ENCODE peak calls at places on chromosomes 2 and 18, in seven cellular contexts. A is K562, H is lower leg skin, K is body of pancreas, W is A549, U is NB4, E is H54. T is an unnamed sample.

GRCh38 chr2:85611217-85611704 is 605 bp downstream of the C2orf68 start:
- DNase-seq in K (no peak), U (no peak), A (no peak), W (no peak), E (no peak), H (no peak), T (no peak)

GRCh38 chr2:26587966-26588365 is 53.2 kb downstream of the CIB4 start:
- DNase-seq in U (no peak), K (no peak), E (no peak), H (no peak), A (no peak), W (no peak), T (peak)

GRCh38 chr2:126527836-126528490 is 128.0 kb upstream of the GYPC start:
- DNase-seq in H (peak), U (peak), A (peak), W (peak), E (peak), K (peak), T (peak)

GRCh38 chr2:31347788-31348187 is 66.8 kb downstream of the XDH start:
- DNase-seq in K (no peak), A (no peak), W (peak), U (no peak), H (no peak), E (no peak), T (no peak)

GRCh38 chr18:10851824-10852225 is 297.5 kb downstream of the PIEZO2 start:
- DNase-seq in E (peak), A (peak), U (peak), W (peak), K (no peak), H (no peak), T (no peak)

GRCh38 chr2:98501896-98502295 is 57.2 kb downstream of the INPP4A start:
- DNase-seq in A (no peak), H (no peak), K (no peak), U (no peak), W (no peak), E (no peak), T (peak)

GRCh38 chr2:102674836-102675235 is 55.5 kb downstream of the SLC9A2 start:
- DNase-seq in K (no peak), E (no peak), H (no peak), A (peak), W (no peak), U (no peak), T (no peak)

GRCh38 chr2:26764078-26764887 is at the start of gene SLC35F6:
- DNase-seq in W (peak), A (peak), K (peak), H (peak), E (peak), U (peak), T (peak)

GRCh38 chr2:207258191-207258991 is 92.6 kb upstream of the KLF7 start:
- DNase-seq in E (peak), K (peak), A (no peak), U (peak), W (peak), H (peak), T (peak)

DNA sequence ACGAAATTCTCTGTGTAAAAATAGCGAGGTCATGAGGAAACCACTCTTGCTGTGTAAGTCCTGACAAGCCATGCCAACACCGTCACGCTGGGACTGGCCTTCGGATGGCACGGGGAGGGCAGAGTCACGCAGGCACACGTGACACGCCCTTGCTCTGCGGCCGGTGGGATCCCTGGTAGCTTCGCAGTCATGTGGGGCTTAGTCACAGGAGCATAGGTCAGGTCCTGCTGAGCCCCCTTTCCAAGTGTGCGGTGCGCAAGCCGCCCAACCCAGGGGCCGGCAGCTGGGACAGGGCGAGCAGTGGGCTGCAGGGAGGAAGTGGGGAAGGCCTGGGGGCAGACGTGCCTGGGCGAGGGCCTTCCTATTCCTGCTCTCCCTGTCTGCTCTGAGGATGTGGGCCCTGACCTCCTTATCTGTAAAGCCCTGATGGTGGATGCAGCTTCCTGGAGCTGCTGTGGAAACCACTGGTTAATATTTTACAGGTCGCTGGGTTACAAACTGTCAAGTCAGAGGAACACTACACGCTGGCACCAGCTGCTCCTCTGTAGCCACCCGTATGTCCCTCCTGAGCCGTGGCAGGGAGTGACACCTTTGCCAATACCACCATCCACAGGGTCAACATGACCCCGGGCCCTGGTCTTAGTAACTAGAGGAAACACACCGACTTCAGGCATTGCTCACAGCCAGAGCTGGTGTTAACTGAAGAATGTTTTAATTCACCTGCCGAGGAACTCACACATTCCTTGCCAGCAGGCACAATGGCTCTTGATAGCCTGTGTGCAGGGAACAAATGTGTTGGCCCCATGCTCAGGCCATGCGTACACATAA is 17.8 kb downstream of the MBP start:
- DNase-seq in K (peak), U (peak), E (no peak), A (peak), H (peak), W (peak), T (peak)
- TF ChIP-seq POLR2A in K (no peak), U (no peak), E (no peak), A (no peak), H (no peak), W (no peak), T (no peak)

DNA sequence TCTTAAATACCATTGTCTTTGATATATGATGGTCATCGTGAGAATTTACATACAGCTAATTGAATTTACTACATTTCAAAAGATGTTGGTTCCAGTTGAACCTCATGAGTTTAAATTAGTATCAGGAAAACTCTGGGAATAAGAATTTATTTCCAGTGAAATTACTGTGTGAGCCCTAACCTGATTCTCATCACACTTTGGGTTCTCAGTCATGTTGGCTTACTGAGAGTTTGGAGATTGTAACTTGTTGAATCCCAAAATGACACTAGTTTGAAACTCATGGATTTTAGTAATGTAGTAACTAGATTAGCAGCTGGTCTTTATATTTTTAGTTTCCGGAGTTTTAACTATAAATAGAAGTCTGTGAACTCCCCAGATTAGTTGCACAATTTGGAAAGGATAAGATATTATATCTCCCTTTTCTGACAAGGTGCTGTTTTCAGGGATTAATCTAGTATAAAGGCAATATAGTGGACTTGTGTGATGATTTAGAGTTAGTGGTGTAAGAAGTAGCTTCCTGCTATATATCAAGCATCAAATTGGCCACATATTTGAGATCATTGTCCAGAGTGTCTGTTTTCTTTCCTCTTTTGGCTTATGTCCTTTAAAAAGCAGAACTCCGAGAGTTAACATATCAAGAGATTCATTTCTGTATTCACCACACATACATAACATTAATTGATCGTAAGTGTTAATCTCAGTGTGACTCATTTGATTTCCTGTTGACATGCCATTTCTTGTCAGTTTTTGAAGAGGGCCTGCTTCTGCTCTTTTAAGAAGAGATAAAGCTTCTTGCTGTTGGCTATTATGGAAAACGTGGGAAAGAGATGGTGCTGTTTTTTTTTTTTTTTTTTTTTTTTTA is 15.7 kb downstream of the NDUFV2 start:
- DNase-seq in K (no peak), A (peak), E (no peak), H (no peak), W (no peak), U (no peak), T (no peak)
- TF ChIP-seq POLR2A in K (no peak), A (no peak), E (no peak), H (no peak), W (no peak), U (no peak), T (no peak)

GRCh38 chr2:239321596-239322413 is 79.0 kb downstream of the HDAC4 start:
- DNase-seq in H (no peak), U (peak), E (no peak), K (no peak), A (peak), W (no peak), T (no peak)
- TF ChIP-seq POLR2A in H (no peak), U (no peak), E (no peak), K (no peak), A (no peak), W (no peak), T (no peak)

GRCh38 chr18:55320399-55321255 is 267.4 kb downstream of the TCF4 start:
- DNase-seq in H (no peak), A (no peak), W (no peak), K (no peak), E (no peak), U (no peak), T (no peak)

GRCh38 chr18:55321268-55322175 is 266.5 kb downstream of the TCF4 start:
- DNase-seq in W (peak), U (peak), K (peak), H (peak), E (no peak), A (no peak), T (peak)

GRCh38 chr18:55323051-55323994 is 264.7 kb downstream of the TCF4 start:
- DNase-seq in K (no peak), H (no peak), E (no peak), U (no peak), A (no peak), W (no peak), T (no peak)

GRCh38 chr18:55324166-55324565 is 263.8 kb downstream of the TCF4 start:
- DNase-seq in E (no peak), U (no peak), W (no peak), H (no peak), A (no peak), K (no peak), T (no peak)

DNA sequence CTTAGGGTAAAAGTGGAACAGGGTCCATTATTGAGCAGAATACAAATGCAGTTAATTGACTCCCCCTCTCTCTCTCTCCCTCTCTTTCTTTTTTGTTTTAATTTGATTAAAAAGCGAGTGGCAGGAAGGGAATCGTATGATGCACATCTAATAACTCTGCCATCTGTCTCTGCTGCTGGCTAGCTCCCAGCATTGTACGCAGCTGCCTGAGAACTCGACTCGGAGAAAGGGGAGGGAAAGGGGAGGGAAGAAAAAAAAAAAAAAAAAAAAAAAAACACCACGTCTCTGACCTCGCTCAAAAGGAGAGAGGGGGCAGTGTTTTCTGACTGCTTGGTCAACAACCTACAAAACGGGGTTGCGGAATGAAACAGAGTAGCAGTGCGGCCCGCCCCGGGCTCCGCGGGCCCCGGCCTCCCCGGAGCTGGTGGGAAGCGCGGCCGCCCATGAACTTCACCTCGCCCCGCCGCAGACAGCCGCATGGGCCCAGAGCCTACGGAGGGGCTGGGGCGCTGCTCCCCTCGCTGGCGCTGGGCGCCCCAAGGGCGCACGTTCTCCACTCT is 265.7 kb downstream of the TCF4 start:
- DNase-seq in H (peak), A (no peak), K (peak), U (peak), W (peak), E (no peak), T (peak)
- TF ChIP-seq POLR2A in H (no peak), A (no peak), K (no peak), U (no peak), W (no peak), E (no peak), T (peak)

GRCh38 chr2:72825271-72826155 is at the start of gene EXOC6B:
- DNase-seq in W (peak), U (peak), E (peak), A (peak), K (peak), H (peak), T (peak)
- TF ChIP-seq POLR2A in W (peak), U (no peak), E (peak), A (no peak), K (peak), H (no peak), T (peak)

DNA sequence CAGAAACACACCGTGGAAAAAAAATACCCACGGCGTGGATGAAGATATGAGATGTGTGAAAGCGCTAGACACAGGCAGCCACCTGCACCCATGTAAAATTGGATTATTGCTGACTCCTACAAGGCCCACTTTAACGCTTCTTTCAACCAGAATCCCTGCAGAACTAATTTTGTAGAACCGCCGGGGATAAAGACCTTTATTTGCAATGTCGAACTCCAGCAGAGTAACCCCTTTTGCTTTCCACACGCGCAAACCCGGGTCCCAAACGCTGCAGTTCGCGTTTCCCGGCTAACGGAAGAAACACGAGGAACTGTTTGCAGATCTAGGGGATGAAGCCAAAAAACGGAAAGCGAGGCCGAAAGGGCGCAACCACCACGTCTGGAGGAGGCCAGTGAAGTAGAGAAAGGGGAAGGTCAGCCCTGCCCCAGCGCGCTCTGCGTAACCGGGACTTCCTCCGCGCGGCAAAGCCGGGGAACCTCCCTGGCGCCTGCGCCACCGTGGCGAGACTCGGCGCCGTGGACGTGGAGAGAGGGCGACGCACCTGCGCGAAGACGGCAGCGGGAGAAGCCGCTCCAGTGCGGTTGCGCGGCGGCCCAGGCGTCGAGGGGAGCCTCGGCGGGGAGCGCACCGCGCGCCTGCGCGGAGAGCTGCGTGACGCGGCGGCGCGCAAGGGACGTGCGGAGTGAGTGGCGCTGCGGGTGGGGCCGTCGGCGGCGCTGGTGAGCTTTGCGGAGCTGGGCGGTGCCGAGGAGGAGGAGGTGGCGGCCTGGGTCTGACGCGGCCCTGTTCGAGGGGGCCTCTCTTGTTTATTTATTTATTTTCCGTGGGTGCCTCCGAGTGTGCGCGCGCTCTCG is at the start of gene PPP1CB:
- DNase-seq in K (peak), H (peak), W (peak), A (peak), U (peak), E (peak), T (peak)
- TF ChIP-seq POLR2A in K (peak), H (no peak), W (peak), A (peak), U (peak), E (peak), T (peak)

GRCh38 chr2:176325732-176326131 is 56.5 kb downstream of the MTX2 start:
- DNase-seq in U (no peak), A (no peak), H (no peak), E (no peak), W (peak), K (no peak), T (no peak)
- TF ChIP-seq POLR2A in U (no peak), A (no peak), H (no peak), E (no peak), W (no peak), K (no peak), T (no peak)

DNA sequence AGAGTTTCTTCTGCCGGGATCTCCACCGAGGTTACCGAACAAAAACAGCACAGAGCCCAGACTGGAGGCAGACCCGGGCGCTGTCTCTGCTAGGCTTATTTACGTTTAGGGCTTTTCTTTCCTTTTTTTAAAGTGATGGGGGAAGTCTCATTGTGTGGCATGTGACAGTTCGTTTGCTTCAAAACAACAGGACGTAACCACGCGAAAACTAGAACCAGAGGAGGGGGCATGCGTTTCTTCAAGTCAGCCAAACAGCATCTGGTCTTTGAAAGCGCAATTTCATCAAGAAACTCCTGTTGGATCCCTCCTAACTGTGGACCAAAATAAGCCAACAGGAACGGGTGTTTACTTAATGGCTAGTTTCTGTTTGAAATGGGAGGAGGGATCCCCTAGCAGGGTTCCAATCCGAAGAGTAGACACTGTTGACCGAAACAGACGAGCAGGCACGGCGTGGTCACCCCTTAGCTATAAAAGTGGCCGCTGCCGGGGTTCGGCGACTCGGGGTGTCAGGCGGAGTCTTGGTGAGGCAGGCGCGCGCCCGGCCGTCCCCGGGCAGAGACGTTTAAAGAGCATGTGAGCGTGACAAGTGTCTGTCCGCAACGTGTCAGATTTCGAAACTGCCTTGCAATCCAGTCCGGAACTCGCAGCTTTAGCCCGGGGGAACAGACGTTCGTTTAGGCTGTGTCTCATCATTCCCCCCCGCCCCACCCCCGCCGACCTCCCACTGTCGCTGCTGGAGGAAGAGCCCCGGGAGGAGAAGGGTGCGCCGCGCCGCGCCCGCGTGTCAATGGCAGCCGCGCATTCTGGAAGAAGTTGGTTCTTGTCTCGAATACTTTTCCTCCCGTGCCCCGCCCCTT is 899 bp upstream of the TGIF1 start:
- DNase-seq in U (peak), W (peak), K (peak), E (peak), A (peak), H (peak), T (peak)
- TF ChIP-seq POLR2A in U (peak), W (peak), K (peak), E (peak), A (no peak), H (no peak), T (peak)

GRCh38 chr2:190684941-190685340 is 36.1 kb downstream of the NAB1 start:
- DNase-seq in W (no peak), E (no peak), K (no peak), H (no peak), A (no peak), U (no peak), T (no peak)

GRCh38 chr2:190682168-190682567 is 33.3 kb downstream of the NAB1 start:
- DNase-seq in W (no peak), E (peak), A (no peak), K (no peak), H (no peak), U (no peak), T (no peak)

GRCh38 chr2:190679813-190680591 is 31.1 kb downstream of the NAB1 start:
- DNase-seq in H (peak), U (peak), A (peak), K (peak), E (no peak), W (peak), T (no peak)

GRCh38 chr2:190685348-190685747 is 36.5 kb downstream of the NAB1 start:
- DNase-seq in H (no peak), W (no peak), E (no peak), A (no peak), K (no peak), U (no peak), T (no peak)

DNA sequence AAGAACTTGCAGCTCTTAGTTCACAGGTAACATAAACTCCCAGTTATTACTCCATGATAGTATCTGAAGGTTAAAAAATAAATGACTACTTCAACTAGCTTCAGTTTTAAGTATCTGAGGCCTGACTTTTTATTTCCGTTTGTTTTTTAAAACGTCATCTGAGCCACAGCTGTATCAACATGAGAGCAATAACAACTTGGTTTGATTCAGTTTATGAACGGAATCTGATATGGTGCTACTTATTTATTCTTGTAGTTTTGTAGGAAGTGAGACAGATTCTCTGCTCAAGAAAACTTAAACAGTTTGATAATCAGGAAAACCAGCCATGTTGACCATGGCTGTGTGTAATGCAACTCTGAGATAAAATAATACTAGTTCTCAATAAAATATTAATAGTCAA is 34.9 kb downstream of the NAB1 start:
- DNase-seq in U (no peak), E (no peak), A (no peak), K (no peak), W (no peak), H (no peak), T (no peak)
- TF ChIP-seq POLR2A in U (no peak), E (no peak), A (no peak), K (no peak), W (no peak), H (no peak), T (no peak)